ENCODE peak calls at places on chromosomes 16 and 17, in seven cellular contexts. X is NCI-H1092 treated with DMSO at 0.1 percent for 48 hours, E is NCI-H1105, J is adrenal gland, Q is lower leg skin, V is HTR-8/SVneo, D is tibial nerve. R is an unnamed sample.

GRCh38 chr16:17072104-17072503 is 398.7 kb downstream of the XYLT1 start:
- DNase-seq in Q (no peak), E (no peak), X (no peak), D (no peak), V (no peak), J (no peak), R (no peak)

GRCh38 chr17:27446569-27447301 is 9.5 kb upstream of the KSR1 start:
- DNase-seq in E (no peak), X (no peak), V (peak), J (peak), Q (no peak), D (no peak), R (no peak)

GRCh38 chr17:4008496-4009163 is 44.4 kb upstream of the ATP2A3 start:
- DNase-seq in V (no peak), D (no peak), J (no peak), Q (no peak), X (no peak), E (no peak), R (peak)

GRCh38 chr17:27320222-27320560 is 26.3 kb downstream of the WSB1 start:
- DNase-seq in E (no peak), V (no peak), J (no peak), D (no peak), Q (no peak), X (no peak), R (no peak)

GRCh38 chr16:22070361-22071351 is 21.7 kb upstream of the VWA3A start:
- DNase-seq in D (no peak), J (peak), Q (no peak), V (no peak), X (no peak), E (no peak), R (no peak)

GRCh38 chr17:65447823-65448222 is 113.6 kb downstream of the AXIN2 start:
- DNase-seq in J (no peak), X (no peak), D (no peak), V (no peak), Q (no peak), E (no peak), R (no peak)

GRCh38 chr16:81616321-81617020 is 162.6 kb upstream of the PLCG2 start:
- DNase-seq in E (no peak), V (no peak), Q (no peak), J (peak), X (no peak), D (no peak), R (no peak)

GRCh38 chr16:78310196-78310595 is 210.7 kb downstream of the WWOX start:
- DNase-seq in X (no peak), D (no peak), Q (no peak), J (no peak), E (no peak), V (no peak), R (no peak)

GRCh38 chr17:78588258-78589030 is 11.2 kb upstream of the DNAH17 start:
- DNase-seq in Q (no peak), D (no peak), V (no peak), E (no peak), X (no peak), J (no peak), R (no peak)

GRCh38 chr17:19244796-19245195 is 7.6 kb downstream of the EPN2 start:
- DNase-seq in J (no peak), E (peak), X (no peak), V (no peak), D (no peak), Q (no peak), R (peak)

GRCh38 chr16:84687715-84688114 is 12.1 kb upstream of the USP10 start:
- DNase-seq in D (no peak), V (no peak), E (no peak), J (no peak), Q (no peak), X (no peak), R (no peak)

GRCh38 chr16:3872216-3872895 is 8.2 kb downstream of the CREBBP start:
- DNase-seq in D (no peak), Q (no peak), X (no peak), J (no peak), V (no peak), E (no peak), R (no peak)

GRCh38 chr16:2964416-2965223 is 545 bp downstream of the KREMEN2 start:
- DNase-seq in X (no peak), D (no peak), Q (peak), E (peak), J (no peak), V (peak), R (no peak)

GRCh38 chr16:4052801-4053662 is 63.2 kb downstream of the ADCY9 start:
- DNase-seq in D (peak), E (peak), Q (peak), X (peak), V (no peak), J (peak), R (peak)

GRCh38 chr17:19502517-19502916 is 31.1 kb upstream of the SLC47A1 start:
- DNase-seq in V (no peak), X (no peak), E (no peak), J (no peak), Q (no peak), D (no peak), R (no peak)

GRCh38 chr16:426115-426905 is 861 bp downstream of the RAB11FIP3 start:
- DNase-seq in Q (peak), J (peak), X (no peak), E (no peak), V (no peak), D (no peak), R (no peak)

GRCh38 chr16:31134625-31135534 is 647 bp downstream of the PRSS8 start:
- DNase-seq in X (peak), V (no peak), J (no peak), E (peak), Q (peak), D (no peak), R (no peak)

GRCh38 chr17:31391496-31391949 is at the start of gene RAB11FIP4:
- DNase-seq in Q (peak), J (no peak), E (peak), X (peak), D (no peak), V (peak), R (no peak)

GRCh38 chr17:3818786-3819185 is 17.8 kb upstream of the ITGAE start:
- DNase-seq in E (no peak), J (peak), Q (no peak), V (no peak), D (no peak), X (no peak), R (no peak)

GRCh38 chr17:45896803-45897693 is 2.7 kb downstream of the MAPT start:
- DNase-seq in Q (no peak), E (peak), X (peak), V (no peak), D (no peak), J (no peak), R (no peak)

GRCh38 chr17:80892900-80893603 is 98.6 kb upstream of the CHMP6 start:
- DNase-seq in X (no peak), E (no peak), Q (no peak), V (peak), J (peak), D (no peak), R (no peak)

GRCh38 chr16:87438611-87438985 is 46.5 kb downstream of the MAP1LC3B start:
- DNase-seq in E (no peak), Q (no peak), J (no peak), X (no peak), V (no peak), D (no peak), R (no peak)

GRCh38 chr17:12995106-12995895 is 22.5 kb downstream of the ELAC2 start:
- DNase-seq in D (no peak), J (no peak), V (no peak), Q (no peak), E (no peak), X (no peak), R (no peak)

GRCh38 chr17:17487998-17488397 is 8.2 kb downstream of the RASD1 start:
- DNase-seq in E (no peak), D (no peak), X (no peak), V (no peak), J (no peak), Q (no peak), R (no peak)

GRCh38 chr17:49734666-49735490 is 27.1 kb upstream of the SLC35B1 start:
- DNase-seq in X (no peak), D (no peak), E (no peak), J (no peak), Q (no peak), V (no peak), R (no peak)

GRCh38 chr17:36808181-36808661 is 129.1 kb upstream of the LHX1 start:
- DNase-seq in Q (peak), J (no peak), E (no peak), D (no peak), V (no peak), X (peak), R (no peak)

GRCh38 chr16:27558434-27558833 is 8.5 kb downstream of the KATNIP start:
- DNase-seq in J (no peak), V (no peak), Q (no peak), E (no peak), D (no peak), X (no peak), R (no peak)

GRCh38 chr17:44793885-44794698 is 35.3 kb downstream of the ADAM11 start:
- DNase-seq in J (no peak), D (no peak), V (no peak), E (no peak), Q (peak), X (no peak), R (peak)

GRCh38 chr17:2406903-2407790 is 6.3 kb upstream of the MNT start:
- DNase-seq in Q (peak), J (peak), E (no peak), D (peak), X (no peak), V (peak), R (peak)

GRCh38 chr16:51641191-51641765 is 490.2 kb upstream of the SALL1 start:
- DNase-seq in D (no peak), E (no peak), X (no peak), J (no peak), V (no peak), Q (no peak), R (no peak)

GRCh38 chr16:78705694-78706093 is 606.2 kb downstream of the WWOX start:
- DNase-seq in Q (no peak), D (no peak), E (no peak), X (no peak), J (no peak), V (no peak), R (no peak)

GRCh38 chr17:48760411-48760810 is 31.9 kb upstream of the HOXB13 start:
- DNase-seq in D (no peak), E (no peak), V (no peak), X (no peak), J (peak), Q (no peak), R (no peak)

GRCh38 chr16:19694989-19695388 is 23.0 kb downstream of the KNOP1 start:
- DNase-seq in J (no peak), X (no peak), E (no peak), Q (no peak), D (no peak), V (no peak), R (no peak)